ENCODE peak calls at places on chromosomes 6 and 20, in eight cellular contexts. L is hepatocyte; M is mesendoderm; Q is iPS-NIHi11; B is stimulated activated CD4-positive, alpha-beta T cell treated with anti-CD3 and anti-CD28 coated beads, Interleukin-12 subunit alpha, Interleukin-12 subunit beta, amount 100 ng/mL, for 4 hours; Z is kidney; R is NAMALWA; Y is HL-60. E is an unnamed sample.

GRCh38 chr6:16273266-16273665 is 34.9 kb downstream of the GMPR start:
- DNase-seq in L (peak), Y (no peak), R (no peak), M (no peak), Q (no peak), Z (no peak), B (no peak), E (no peak)

GRCh38 chr20:62770111-62770910 is 26.0 kb upstream of the MRGBP start:
- DNase-seq in Y (no peak), Z (peak), B (no peak), M (no peak), L (no peak), R (no peak), Q (peak), E (no peak)

GRCh38 chr6:103672169-103672568 is 1187.5 kb downstream of the HACE1 start:
- DNase-seq in L (peak), Z (no peak), M (peak), R (peak), Q (no peak), B (no peak), Y (no peak), E (peak)

GRCh38 chr20:6651016-6651415 is 116.5 kb upstream of the BMP2 start:
- DNase-seq in Q (no peak), Y (no peak), R (no peak), L (no peak), Z (peak), M (no peak), B (no peak), E (no peak)

GRCh38 chr20:6768228-6769185 is 1.0 kb downstream of the BMP2 start:
- DNase-seq in B (no peak), Z (peak), R (no peak), L (peak), Y (peak), M (peak), Q (no peak), E (peak)

GRCh38 chr20:36399147-36399968 is 93.2 kb downstream of the DLGAP4 start:
- DNase-seq in M (peak), B (peak), Q (peak), L (peak), R (peak), Y (peak), Z (no peak), E (peak)

GRCh38 chr6:296151-297122 is 4.2 kb downstream of the DUSP22 start:
- DNase-seq in Q (no peak), M (no peak), L (no peak), Z (no peak), Y (peak), B (no peak), R (peak), E (no peak)

GRCh38 chr6:163531122-163531521 is 116.6 kb downstream of the QKI start:
- DNase-seq in Q (no peak), Y (no peak), B (no peak), R (no peak), L (no peak), M (no peak), Z (peak), E (no peak)

GRCh38 chr6:127841811-127842210 is 59.0 kb downstream of the THEMIS start:
- DNase-seq in R (no peak), Y (no peak), Z (no peak), Q (no peak), M (no peak), L (no peak), B (no peak), E (no peak)

GRCh38 chr20:45595235-45595634 is 16.2 kb upstream of the WFDC8 start:
- DNase-seq in L (no peak), R (no peak), B (no peak), Z (no peak), Y (no peak), M (no peak), Q (no peak), E (no peak)

GRCh38 chr6:51001399-51001798 is 182.7 kb downstream of the TFAP2B start:
- DNase-seq in B (no peak), L (no peak), Y (no peak), R (no peak), M (no peak), Z (no peak), Q (no peak), E (no peak)

GRCh38 chr6:42049116-42049809 is 1.1 kb upstream of the TAF8 start:
- DNase-seq in Y (no peak), Q (no peak), R (peak), L (no peak), B (no peak), M (no peak), Z (peak), E (peak)

GRCh38 chr6:83708970-83709747 is at the start of gene SNAP91:
- DNase-seq in Y (no peak), L (peak), R (no peak), M (peak), B (no peak), Z (peak), Q (peak), E (peak)

E was measured in GM23338.